ENCODE peak calls at places on chromosomes 2 and 18, in ten cellular contexts. W is heart right ventricle, K is A549, L is GM23248, J is sigmoid colon, N is right cardiac atrium, A is ascending aorta, V is iPS DF 6.9, B is fibroblast of lung, O is tibial artery. C is an unnamed sample.

GRCh38 chr2:156331572-156332451 is 709 bp downstream of the NR4A2 start:
- DNase-seq in W (peak; percentile 53), K (peak; percentile 66), L (peak; percentile 93), J (peak; percentile 91), N (peak; percentile 69), A (peak; percentile 93), V (no peak), B (peak; percentile 87), O (peak; percentile 90), C (peak; percentile 58)

GRCh38 chr18:62605685-62606084 is 82.9 kb downstream of the ZCCHC2 start:
- DNase-seq in W (no peak), K (no peak), L (no peak), J (no peak), N (no peak), A (peak; percentile 58), V (no peak), B (no peak), O (no peak), C (no peak)

GRCh38 chr18:7946724-7947377 is 379.7 kb downstream of the PTPRM start:
- DNase-seq in W (no peak), K (peak; percentile 79), L (peak; percentile 75), J (no peak), N (no peak), A (no peak), V (no peak), B (peak; percentile 94), O (no peak), C (no peak)

GRCh38 chr2:112092286-112093041 is 37.4 kb downstream of the TMEM87B start:
- DNase-seq in W (no peak), K (no peak), L (peak; percentile 62), J (no peak), N (no peak), A (no peak), V (no peak), B (peak; percentile 32), O (no peak), C (no peak)

GRCh38 chr18:50286391-50287027 is 983 bp downstream of the CXXC1 start:
- DNase-seq in W (peak; percentile 36), K (peak; percentile 37), L (peak; percentile 73), J (peak; percentile 64), N (peak; percentile 55), A (peak; percentile 68), V (no peak), B (no peak), O (no peak), C (peak; percentile 72)

GRCh38 chr2:105754011-105754410 is 9.3 kb downstream of the NCK2 start:
- DNase-seq in W (no peak), K (no peak), L (no peak), J (no peak), N (no peak), A (no peak), V (no peak), B (no peak), O (no peak), C (no peak)

GRCh38 chr2:20443276-20443920 is 3.5 kb upstream of the RHOB start:
- DNase-seq in W (no peak), K (peak; percentile 88), L (peak; percentile 62), J (peak; percentile 79), N (no peak), A (peak; percentile 82), V (no peak), B (peak; percentile 76), O (peak; percentile 82), C (no peak)

GRCh38 chr2:119958642-119959268 is 54.1 kb upstream of the EPB41L5 start:
- DNase-seq in W (no peak), K (no peak), L (peak; percentile 40), J (no peak), N (no peak), A (no peak), V (no peak), B (peak; percentile 24), O (no peak), C (no peak)

GRCh38 chr2:237874585-237875161 is 15.2 kb downstream of the RAMP1 start:
- DNase-seq in W (no peak), K (no peak), L (peak; percentile 96), J (peak; percentile 82), N (no peak), A (peak; percentile 82), V (no peak), B (peak; percentile 68), O (peak; percentile 73), C (peak; percentile 1)

GRCh38 chr2:237872178-237872887 is 12.9 kb downstream of the RAMP1 start:
- DNase-seq in W (no peak), K (no peak), L (no peak), J (peak; percentile 63), N (no peak), A (peak; percentile 59), V (no peak), B (no peak), O (peak; percentile 56), C (peak; percentile 56)

GRCh38 chr2:237875234-237876055 is 16.0 kb downstream of the RAMP1 start:
- DNase-seq in W (no peak), K (no peak), L (no peak), J (peak; percentile 63), N (no peak), A (peak; percentile 61), V (no peak), B (no peak), O (peak; percentile 61), C (no peak)

GRCh38 chr2:237873961-237874551 is 14.6 kb downstream of the RAMP1 start:
- DNase-seq in W (no peak), K (no peak), L (no peak), J (peak; percentile 73), N (no peak), A (peak; percentile 62), V (no peak), B (no peak), O (peak; percentile 64), C (no peak)

GRCh38 chr2:237873382-237873781 is 14.0 kb downstream of the RAMP1 start:
- DNase-seq in W (no peak), K (no peak), L (no peak), J (peak; percentile 87), N (no peak), A (peak; percentile 62), V (no peak), B (peak; percentile 29), O (peak; percentile 65), C (no peak)
- H3K27ac ChIP-seq in W (no peak overlapping the region), K (peak overlapping the region; percentile 83), L (no peak overlapping the region), J (peak overlapping the region; percentile 95), N (no peak overlapping the region), A (peak overlapping the region; percentile 75), V (no peak overlapping the region), B (no peak overlapping the region), O (peak overlapping the region; percentile 71), C (no peak overlapping the region)

GRCh38 chr2:68764041-68764780 is 29.6 kb downstream of the ARHGAP25 start:
- DNase-seq in W (no peak), K (no peak), L (no peak), J (no peak), N (no peak), A (no peak), V (no peak), B (peak; percentile 40), O (no peak), C (no peak)

GRCh38 chr2:68764781-68765385 is 30.3 kb downstream of the ARHGAP25 start:
- DNase-seq in W (no peak), K (no peak), L (no peak), J (no peak), N (no peak), A (no peak), V (no peak), B (peak; percentile 60), O (no peak), C (no peak)

GRCh38 chr2:68767031-68767961 is 32.7 kb downstream of the ARHGAP25 start:
- DNase-seq in W (no peak), K (no peak), L (no peak), J (no peak), N (no peak), A (no peak), V (no peak), B (no peak), O (no peak), C (no peak)

GRCh38 chr2:68766378-68766845 is 31.8 kb downstream of the ARHGAP25 start:
- DNase-seq in W (no peak), K (no peak), L (no peak), J (peak; percentile 69), N (peak; percentile 31), A (no peak), V (no peak), B (peak; percentile 58), O (peak; percentile 71), C (no peak)

GRCh38 chr2:68765739-68766377 is 31.2 kb downstream of the ARHGAP25 start:
- DNase-seq in W (no peak), K (no peak), L (no peak), J (no peak), N (no peak), A (no peak), V (no peak), B (peak; percentile 49), O (no peak), C (no peak)
- H3K4me1 ChIP-seq in W (peaks cover 45% of the 10 kb centered on the region), K (no peaks in the 10 kb centered on the region), L (no peaks in the 10 kb centered on the region), J (peaks cover 42% of the 10 kb centered on the region), N (peaks cover 5% of the 10 kb centered on the region), A (peaks cover 17% of the 10 kb centered on the region), V (no peaks in the 10 kb centered on the region), B (peaks cover 11% of the 10 kb centered on the region), O (peaks cover 25% of the 10 kb centered on the region), C (peaks cover under 1% of the 10 kb centered on the region)

DNA sequence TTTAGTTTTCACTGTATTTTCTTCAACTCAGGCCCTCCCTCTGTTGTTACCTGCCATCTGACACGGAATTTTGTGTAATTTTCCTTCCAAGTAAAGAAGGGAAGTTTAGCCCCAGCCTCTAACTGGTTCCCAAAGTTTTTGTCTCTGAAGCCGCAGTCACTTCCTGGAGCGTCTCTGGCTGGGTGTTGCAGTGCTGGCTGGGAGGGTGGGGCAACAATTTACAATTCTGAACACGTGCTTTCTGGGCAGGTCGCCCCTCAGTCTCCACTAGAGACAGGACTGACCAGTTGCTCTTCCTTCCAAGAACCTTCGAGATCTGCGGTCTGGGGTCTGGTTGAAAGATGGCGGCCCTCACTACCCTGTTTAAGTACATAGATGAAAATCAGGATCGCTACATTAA is 3.5 kb downstream of the CNDP2 start:
- DNase-seq in W (peak; percentile 37), K (no peak), L (peak; percentile 53), J (peak; percentile 73), N (peak; percentile 84), A (peak; percentile 72), V (no peak), B (peak; percentile 58), O (peak; percentile 76), C (no peak)
- H3K4me3 ChIP-seq in W (peak overlapping the region; percentile 41), K (no peak overlapping the region), L (peak overlapping the region; percentile 61), J (peak overlapping the region; percentile 13), N (peak overlapping the region; percentile 22), A (peak overlapping the region; percentile 2), V (no peak overlapping the region), B (no peak overlapping the region), O (no peak overlapping the region), C (peak overlapping the region; percentile 18)

DNA sequence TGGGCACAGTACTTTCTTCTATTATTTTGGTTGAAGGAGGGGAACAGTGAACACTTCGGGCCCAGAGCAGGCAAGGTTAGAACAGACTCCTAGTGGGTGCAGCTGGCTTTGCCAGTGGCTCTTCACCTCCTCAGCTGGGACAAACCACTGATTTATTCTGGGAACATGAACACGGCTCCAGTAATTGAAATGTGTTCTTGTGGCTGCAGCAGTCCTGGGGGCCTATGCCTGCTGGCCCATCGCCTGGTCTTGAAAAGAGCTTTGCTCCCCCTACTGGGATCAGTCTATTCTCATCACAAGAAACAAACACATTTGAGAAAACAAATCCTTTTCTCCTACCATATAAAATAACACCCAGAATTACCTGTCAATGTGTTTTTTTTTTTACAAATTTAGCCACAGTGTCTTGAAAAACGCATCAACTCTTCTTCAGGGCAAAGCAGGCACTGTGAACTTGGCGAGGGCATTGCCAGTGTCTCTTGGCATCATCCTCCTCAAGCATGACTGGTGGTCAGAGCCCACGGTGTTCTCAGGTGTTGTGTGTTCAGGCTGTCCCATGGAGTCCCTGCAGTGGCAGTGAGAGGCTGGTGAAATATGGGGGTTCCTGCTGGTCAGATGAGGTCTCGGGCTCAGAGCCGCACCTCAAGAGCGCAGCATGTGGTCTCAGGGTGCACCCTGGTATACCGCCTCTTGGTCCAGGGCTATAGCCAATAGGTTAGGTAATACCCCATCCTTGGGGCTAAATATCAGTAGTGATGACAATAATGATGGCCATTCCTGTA is 51.3 kb downstream of the RNF144A start:
- DNase-seq in W (peak; percentile 30), K (no peak), L (no peak), J (no peak), N (no peak), A (no peak), V (peak; percentile 4), B (no peak), O (no peak), C (no peak)
- H3K27ac ChIP-seq in W (no peak overlapping the region), K (no peak overlapping the region), L (no peak overlapping the region), J (no peak overlapping the region), N (no peak overlapping the region), A (no peak overlapping the region), V (no peak overlapping the region), B (no peak overlapping the region), O (no peak overlapping the region), C (no peak overlapping the region)